ENCODE peak calls at places on chromosomes 4 and X, in four cellular contexts. G, J, V and R are unnamed samples.
A peak's percentile ranks its signal among the peaks of the same experiment; 100 is the strongest.

GRCh38 chr4:1568855-1569460 is 115.2 kb downstream of the FAM53A start:
- DNase-seq in V (no peak), G (no peak), J (no peak), R (no peak)

GRCh38 chrX:16278927-16279326 is 111.6 kb downstream of the MAGEB17 start:
- DNase-seq in G (no peak), J (no peak), V (no peak), R (no peak)

GRCh38 chr4:87092389-87093141 is 127.9 kb downstream of the KLHL8 start:
- DNase-seq in V (peak; percentile 30), G (peak; percentile 98), J (no peak), R (peak; percentile 47)

GRCh38 chr4:48436318-48436717 is 46.8 kb upstream of the SLC10A4 start:
- DNase-seq in V (no peak), J (no peak), G (no peak), R (no peak)

GRCh38 chr4:113335771-113336170 is 286.3 kb downstream of the ANK2 start:
- DNase-seq in J (no peak), G (no peak), V (no peak), R (no peak)

GRCh38 chr4:155060419-155060818 is 148.0 kb upstream of the NPY2R start:
- DNase-seq in V (no peak), G (no peak), J (no peak), R (no peak)

GRCh38 chr4:112633477-112634235 is 3.1 kb downstream of the ZGRF1 start:
- DNase-seq in J (no peak), G (peak; percentile 15), V (peak; percentile 44), R (no peak)

GRCh38 chr4:35253331-35253730 is 991.0 kb downstream of the ARAP2 start:
- DNase-seq in V (no peak), J (no peak), G (no peak), R (no peak)

GRCh38 chrX:98422530-98422929 is 1538.8 kb downstream of the RPA4 start:
- DNase-seq in V (no peak), G (no peak), J (no peak), R (no peak)

GRCh38 chr4:107891299-107891698 is 40.0 kb upstream of the CYP2U1 start:
- DNase-seq in V (no peak), G (no peak), J (no peak), R (no peak)

GRCh38 chrX:95427389-95427788 is 1257.3 kb upstream of the DIAPH2 start:
- DNase-seq in J (no peak), G (peak; percentile 59), V (no peak), R (no peak)

GRCh38 chrX:2383735-2384134 is 117.0 kb downstream of the DHRSX start:
- DNase-seq in J (no peak), V (no peak), G (peak; percentile 59), R (no peak)

GRCh38 chr4:110586137-110586850 is 36.6 kb downstream of the PITX2 start:
- DNase-seq in G (peak; percentile 46), V (peak; percentile 37), J (no peak), R (no peak)

GRCh38 chr4:56861365-56861764 is 39.9 kb upstream of the SPINK2 start:
- DNase-seq in G (peak; percentile 16), V (no peak), J (no peak), R (no peak)

GRCh38 chr4:101218346-101218745 is 129.0 kb downstream of the PPP3CA start:
- DNase-seq in V (no peak), G (no peak), J (no peak), R (no peak)

GRCh38 chr4:60724623-60725022 is 475.5 kb upstream of the ADGRL3 start:
- DNase-seq in G (peak; percentile 39), V (no peak), J (no peak), R (no peak)

GRCh38 chr4:21181716-21182115 is 481.5 kb downstream of the PACRGL start:
- DNase-seq in V (no peak), J (no peak), G (peak; percentile 13), R (no peak)

GRCh38 chr4:124947622-124948265 is 235.2 kb upstream of the ANKRD50 start:
- DNase-seq in V (no peak), G (no peak), J (no peak), R (no peak)

GRCh38 chrX:1389181-1389992 is 2.5 kb downstream of the SLC25A6 start:
- DNase-seq in J (no peak), G (no peak), V (no peak), R (peak; percentile 34)

GRCh38 chrX:22652596-22652995 is 347.2 kb upstream of the DDX53 start:
- DNase-seq in G (no peak), V (no peak), J (peak; percentile 2), R (no peak)

GRCh38 chr4:177005801-177006230 is 213.1 kb upstream of the VEGFC start:
- DNase-seq in J (no peak), G (peak; percentile 95), V (no peak), R (no peak)

GRCh38 chr4:17758459-17758858 is 23.0 kb downstream of the FAM184B start:
- DNase-seq in V (no peak), G (no peak), J (no peak), R (no peak)

GRCh38 chrX:152907084-152907651 is 9.3 kb downstream of the ZNF185 start:
- DNase-seq in V (no peak), G (no peak), J (peak; percentile 32), R (peak; percentile 50)

GRCh38 chr4:30208731-30209435 is 511.3 kb upstream of the PCDH7 start:
- DNase-seq in V (no peak), J (no peak), G (peak; percentile 67), R (no peak)

GRCh38 chrX:78934866-78935265 is 10.3 kb upstream of the P2RY10 start:
- DNase-seq in V (no peak), J (no peak), G (no peak), R (no peak)

GRCh38 chr4:18319456-18319855 is 297.9 kb upstream of the LCORL start:
- DNase-seq in J (no peak), V (no peak), G (no peak), R (no peak)

GRCh38 chr4:167578906-167579305 is 344.6 kb upstream of the SPOCK3 start:
- DNase-seq in G (no peak), V (peak; percentile 29), J (no peak), R (no peak)

GRCh38 chr4:102116121-102116520 is 229.2 kb downstream of the SLC39A8 start:
- DNase-seq in V (no peak), G (no peak), J (no peak), R (no peak)

GRCh38 chr4:149269835-149270234 is 545.8 kb downstream of the IQCM start:
- DNase-seq in J (no peak), G (no peak), V (no peak), R (no peak)

GRCh38 chr4:149265645-149266044 is 550.0 kb downstream of the IQCM start:
- DNase-seq in J (no peak), V (no peak), G (no peak), R (no peak)

DNA sequence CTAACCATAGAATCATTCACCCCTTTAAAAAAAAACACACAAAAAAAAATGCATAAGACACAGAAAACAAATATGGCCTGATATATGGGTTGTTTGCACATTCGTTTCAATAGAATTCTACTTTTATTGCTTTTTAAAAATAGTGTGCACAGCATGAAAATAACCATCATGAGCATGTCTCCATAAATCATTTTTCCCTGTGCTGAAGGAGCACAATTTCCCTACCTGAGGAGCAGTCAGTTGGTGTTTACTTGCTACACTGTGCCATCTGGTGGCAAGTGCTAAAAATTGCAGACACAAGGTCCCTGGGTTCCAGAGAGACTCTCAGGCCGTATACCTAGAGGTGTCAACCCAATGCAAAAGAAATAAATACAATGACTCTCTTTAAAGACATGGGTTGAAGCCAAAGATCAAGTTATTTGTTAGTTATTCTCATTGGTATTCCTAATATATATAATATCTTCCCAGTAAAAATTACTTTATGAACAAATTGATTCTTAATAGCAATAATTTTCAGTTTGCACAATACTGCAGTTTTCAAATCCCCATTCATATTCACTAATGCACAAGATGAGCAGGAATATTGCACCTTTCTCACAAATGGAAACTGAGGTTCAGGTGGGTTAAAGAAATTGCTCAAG is 551.4 kb downstream of the IQCM start:
- DNase-seq in V (peak; percentile 61), G (peak; percentile 39), J (peak; percentile 16), R (no peak)
- TF ChIP-seq CTCF in V (peak; percentile 90), G (peak; percentile 73), J (peak; percentile 79), R (no peak)

GRCh38 chr4:36399762-36400353 is 118.4 kb downstream of the DTHD1 start:
- DNase-seq in G (no peak), V (peak; percentile 15), J (peak; percentile 26), R (no peak)
- TF ChIP-seq CTCF in G (peak; percentile 77), V (peak; percentile 91), J (peak; percentile 75), R (peak; percentile 39)

DNA sequence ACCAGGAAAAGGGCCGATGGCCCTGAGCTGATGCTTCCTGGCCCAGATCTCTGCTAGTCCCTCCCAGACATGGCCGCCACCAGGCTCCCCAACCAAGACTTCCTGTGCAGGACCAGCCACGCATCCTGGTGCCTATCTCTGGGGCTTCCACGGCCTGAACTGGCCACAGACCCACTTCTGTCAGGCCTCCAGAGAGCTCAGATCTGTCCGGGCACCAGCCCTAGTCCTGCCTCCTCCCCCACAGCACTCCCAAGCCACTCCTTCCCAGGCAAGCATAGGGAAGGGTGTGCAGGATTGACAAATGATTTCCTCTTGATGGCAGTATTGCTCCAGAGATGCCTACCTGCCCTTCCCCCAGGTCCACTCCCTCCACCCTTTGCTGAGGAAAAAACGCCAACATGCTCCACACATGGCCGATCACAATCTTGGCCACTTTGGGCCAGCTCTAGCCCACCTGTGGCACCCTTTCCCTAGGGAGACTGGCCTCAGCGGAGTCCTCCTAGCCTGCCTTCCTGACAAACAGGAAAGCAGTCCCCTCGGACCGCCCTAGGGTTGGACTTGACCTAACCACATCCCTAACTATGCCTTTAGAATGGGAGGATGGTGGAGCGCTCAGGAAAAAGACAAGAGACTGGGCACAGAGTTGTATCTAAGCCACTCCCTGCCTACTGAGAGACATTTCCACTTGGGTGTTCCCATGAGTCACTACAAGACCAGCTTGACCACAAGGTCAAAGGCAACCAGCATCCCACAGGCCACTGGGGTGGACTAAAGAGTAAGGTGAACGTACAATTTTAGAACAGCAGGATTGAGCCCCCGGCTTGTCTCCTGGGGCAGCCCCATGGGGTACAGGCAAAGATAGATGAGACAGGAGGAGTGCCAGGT is 277.5 kb upstream of the AGTR2 start:
- DNase-seq in J (no peak), G (peak; percentile 73), V (no peak), R (no peak)
- TF ChIP-seq CTCF in J (no peak), G (peak; percentile 57), V (no peak), R (no peak)

DNA sequence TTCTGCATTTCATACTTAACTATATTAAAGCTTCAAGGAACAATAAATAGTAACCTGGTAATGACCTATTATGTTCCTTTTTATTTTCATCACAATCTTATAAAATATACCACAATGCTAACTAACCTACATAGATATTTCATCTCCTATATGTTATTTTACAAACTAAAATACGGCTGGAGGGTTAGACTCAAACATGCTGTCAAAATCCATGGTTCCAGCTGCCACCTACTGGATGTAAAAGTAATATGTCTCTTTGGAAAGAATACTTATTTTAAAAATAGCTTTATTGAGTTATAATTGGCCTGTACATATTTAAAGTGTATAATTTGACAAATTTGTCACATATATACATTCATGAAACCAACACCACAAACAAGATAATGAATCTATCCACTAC is 15.0 kb downstream of the RGN start:
- DNase-seq in G (peak; percentile 12), J (no peak), V (peak; percentile 52), R (no peak)
- TF ChIP-seq CTCF in G (peak; percentile 53), J (peak; percentile 67), V (peak; percentile 77), R (peak; percentile 53)

GRCh38 chr4:98150092-98150761 is 7.0 kb upstream of the STPG2 start:
- DNase-seq in V (no peak), G (no peak), J (no peak), R (no peak)
- TF ChIP-seq CTCF in V (peak; percentile 75), G (peak; percentile 14), J (peak; percentile 62), R (peak; percentile 29)

DNA sequence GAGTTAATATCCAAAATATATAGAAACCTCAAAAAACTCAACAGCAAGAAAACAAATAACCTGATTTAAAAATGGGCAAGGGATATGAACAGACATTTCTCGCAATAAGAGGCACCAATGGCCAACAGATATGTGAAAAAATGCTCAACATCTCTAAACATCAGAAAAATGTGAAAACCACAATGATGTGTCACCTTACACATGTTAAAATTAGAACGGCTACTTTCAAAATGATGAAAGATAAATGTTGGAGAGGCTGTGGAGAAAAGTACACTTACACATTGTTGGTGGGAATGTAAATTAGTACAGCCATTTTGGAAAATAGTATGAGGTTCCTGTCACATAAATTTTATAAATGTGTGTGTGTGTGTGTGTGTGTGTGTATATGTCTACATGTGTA is 731.3 kb downstream of the DMD start:
- DNase-seq in V (no peak), J (no peak), G (no peak), R (no peak)
- TF ChIP-seq CTCF in V (no peak), J (no peak), G (no peak), R (no peak)